ENCODE peak calls at places on chromosomes 2 and 18, in six cellular contexts. D, G, W, H, F and R are unnamed samples.

GRCh38 chr2:142599504-142599903 is 278.0 kb upstream of the KYNU start:
- DNase-seq in D (no peak), G (no peak), W (no peak), H (no peak), F (no peak), R (no peak)

GRCh38 chr2:133680399-133681044 is 112.3 kb upstream of the NCKAP5 start:
- DNase-seq in D (no peak), G (no peak), W (no peak), H (no peak), F (no peak), R (no peak)

GRCh38 chr18:7945882-7946281 is 378.8 kb downstream of the PTPRM start:
- DNase-seq in D (no peak), G (no peak), W (no peak), H (no peak), F (no peak), R (no peak)

GRCh38 chr2:62186534-62186933 is 9.4 kb upstream of the B3GNT2 start:
- DNase-seq in D (no peak), G (no peak), W (no peak), H (no peak), F (no peak), R (no peak)

GRCh38 chr18:69326094-69326493 is 74.6 kb upstream of the DOK6 start:
- DNase-seq in D (no peak), G (no peak), W (no peak), H (no peak), F (no peak), R (no peak)

GRCh38 chr18:28175047-28175929 is 1.6 kb downstream of the CDH2 start:
- DNase-seq in D (no peak), G (no peak), W (no peak), H (no peak), F (peak), R (peak)

GRCh38 chr18:80175451-80176235 is 66.6 kb downstream of the ADNP2 start:
- DNase-seq in D (no peak), G (no peak), W (no peak), H (peak), F (no peak), R (no peak)

GRCh38 chr2:129709030-129709955 is 270.2 kb upstream of the RAB6C start:
- DNase-seq in D (no peak), G (no peak), W (no peak), H (no peak), F (no peak), R (no peak)

GRCh38 chr2:208437755-208438154 is 31.2 kb downstream of the PTH2R start:
- DNase-seq in D (no peak), G (no peak), W (no peak), H (no peak), F (no peak), R (no peak)

GRCh38 chr18:8744656-8745055 is 39.3 kb downstream of the MTCL1 start:
- DNase-seq in D (no peak), G (no peak), W (no peak), H (peak), F (no peak), R (no peak)

GRCh38 chr18:33372442-33372841 is 68.1 kb downstream of the CCDC178 start:
- DNase-seq in D (no peak), G (no peak), W (no peak), H (no peak), F (no peak), R (no peak)

GRCh38 chr18:10252952-10253680 is 201.3 kb upstream of the APCDD1 start:
- DNase-seq in D (peak), G (no peak), W (no peak), H (no peak), F (no peak), R (no peak)

GRCh38 chr18:24656044-24656443 is 195.6 kb downstream of the HRH4 start:
- DNase-seq in D (no peak), G (no peak), W (no peak), H (no peak), F (no peak), R (no peak)

GRCh38 chr2:159075726-159076125 is 107.3 kb downstream of the TANC1 start:
- DNase-seq in D (no peak), G (no peak), W (no peak), H (no peak), F (no peak), R (no peak)

GRCh38 chr2:217650229-217650628 is 352.6 kb downstream of the TNS1 start:
- DNase-seq in D (no peak), G (no peak), W (no peak), H (no peak), F (no peak), R (no peak)

GRCh38 chr2:47208852-47209606 is 53.9 kb upstream of the STPG4 start:
- DNase-seq in D (no peak), G (no peak), W (no peak), H (no peak), F (no peak), R (no peak)